ENCODE peak calls at places on chromosomes 4 and X, in seven cellular contexts. G is CD4-positive, alpha-beta T cell; O is tibial nerve; D is cardiac muscle cell; C is mesendoderm; M is fibroblast of lung; F is suprapubic skin. L is an unnamed sample.

GRCh38 chr4:133062851-133063250 is 86.2 kb upstream of the PCDH10 start:
- DNase-seq in D (no peak), F (no peak), G (no peak), O (no peak), M (peak), C (no peak), L (no peak)

GRCh38 chrX:22095306-22095705 is 63.2 kb downstream of the PHEX start:
- DNase-seq in O (peak), M (peak), D (peak), G (no peak), F (peak), C (no peak), L (no peak)

GRCh38 chrX:8204169-8204935 is 33.3 kb upstream of the VCX2 start:
- DNase-seq in D (no peak), O (no peak), G (no peak), F (no peak), C (peak), M (no peak), L (no peak)

GRCh38 chrX:72609313-72609712 is 36.7 kb upstream of the HDAC8 start:
- DNase-seq in C (peak), M (no peak), O (no peak), F (no peak), G (no peak), D (peak), L (no peak)

GRCh38 chr4:13966241-13967195 is 339.0 kb upstream of the BOD1L1 start:
- DNase-seq in F (no peak), M (peak), O (no peak), G (no peak), D (peak), C (peak), L (no peak)

GRCh38 chr4:163858515-163858914 is 364.0 kb downstream of the TMA16 start:
- DNase-seq in M (no peak), G (no peak), F (no peak), C (no peak), O (no peak), D (no peak), L (no peak)

GRCh38 chr4:37794046-37794445 is 32.4 kb upstream of the PGM2 start:
- DNase-seq in G (no peak), C (no peak), O (no peak), D (no peak), F (no peak), M (no peak), L (no peak)

GRCh38 chr4:120291541-120291940 is 224.9 kb upstream of the MAD2L1 start:
- DNase-seq in O (no peak), F (no peak), G (no peak), C (no peak), D (no peak), M (no peak), L (no peak)

GRCh38 chrX:41921492-41922124 is 1.7 kb downstream of the CASK start:
- DNase-seq in C (peak), F (no peak), O (no peak), G (no peak), M (peak), D (peak), L (no peak)

GRCh38 chrX:651922-652775 is 21.6 kb downstream of the SHOX start:
- DNase-seq in M (no peak), G (no peak), C (no peak), O (no peak), F (no peak), D (no peak), L (no peak)

GRCh38 chr4:153318696-153319320 is 25.7 kb upstream of the MND1 start:
- DNase-seq in G (no peak), F (no peak), M (peak), O (no peak), C (peak), D (peak), L (no peak)

GRCh38 chr4:23888421-23889319 is 1.2 kb downstream of the PPARGC1A start:
- DNase-seq in M (peak), O (no peak), G (no peak), D (peak), C (no peak), F (no peak), L (no peak)

GRCh38 chr4:7843831-7844230 is 95.8 kb downstream of the AFAP1 start:
- DNase-seq in F (no peak), O (no peak), M (no peak), C (no peak), G (no peak), D (no peak), L (no peak)
- H3K27ac ChIP-seq in F (no peak), O (no peak), M (peak), C (peak), G (no peak), D (no peak), L (peak)

GRCh38 chrX:19709812-19710518 is 177.4 kb downstream of the SH3KBP1 start:
- DNase-seq in D (peak), G (no peak), C (no peak), O (no peak), M (peak), F (no peak), L (no peak)
- H3K27ac ChIP-seq in D (no peak), G (no peak), C (no peak), O (no peak), M (no peak), F (no peak), L (no peak)

GRCh38 chr4:16437836-16438235 is 211.6 kb upstream of the TAPT1 start:
- DNase-seq in O (no peak), F (no peak), C (peak), G (no peak), D (no peak), M (peak), L (no peak)

DNA sequence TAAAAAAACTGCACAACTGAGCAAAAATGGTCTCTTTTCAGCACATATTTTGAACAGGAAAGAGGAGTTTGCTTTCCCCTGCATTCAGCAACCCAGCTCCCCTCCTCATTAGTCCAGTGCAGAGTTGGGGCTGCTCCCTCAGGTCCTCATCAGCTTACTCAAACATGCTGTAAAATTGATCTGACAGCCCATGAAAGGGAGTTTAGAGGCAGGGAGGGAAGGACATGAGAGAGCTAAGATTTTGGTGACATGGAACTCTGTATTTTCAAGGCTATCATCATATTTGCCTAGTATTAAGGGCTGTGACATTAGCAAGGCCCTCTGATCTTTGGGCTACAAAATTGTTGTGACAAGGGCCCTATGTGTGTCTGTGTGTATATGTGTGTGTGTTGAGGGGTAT is 205.6 kb upstream of the TAPT1 start:
- DNase-seq in C (no peak), G (no peak), M (no peak), O (no peak), D (no peak), F (no peak), L (no peak)
- H3K27ac ChIP-seq in C (no peak), G (no peak), M (no peak), O (no peak), D (no peak), F (no peak), L (no peak)

GRCh38 chrX:13123857-13124345 is 79.5 kb upstream of the FAM9C start:
- DNase-seq in D (peak), G (no peak), C (no peak), F (no peak), O (no peak), M (peak), L (no peak)

GRCh38 chrX:13125188-13125587 is 80.8 kb upstream of the FAM9C start:
- DNase-seq in G (no peak), F (no peak), C (no peak), M (no peak), O (no peak), D (no peak), L (no peak)

GRCh38 chrX:13128104-13128503 is 83.7 kb upstream of the FAM9C start:
- DNase-seq in M (no peak), G (no peak), F (no peak), O (no peak), C (no peak), D (peak), L (no peak)

GRCh38 chrX:13123247-13123856 is 78.9 kb upstream of the FAM9C start:
- DNase-seq in G (no peak), D (no peak), C (no peak), O (no peak), F (no peak), M (no peak), L (no peak)

GRCh38 chrX:13126785-13127184 is 82.4 kb upstream of the FAM9C start:
- DNase-seq in O (no peak), F (no peak), M (peak), G (no peak), C (no peak), D (peak), L (no peak)
- H3K27ac ChIP-seq in O (no peak), F (no peak), M (no peak), G (no peak), C (no peak), D (no peak), L (peak)